ENCODE peak calls at places on chromosomes 16 and 17, in five cellular contexts. D is NCI-H2081, C is LHCN-M2, Y is RPMI8226, J is left colon. T is an unnamed sample.

GRCh38 chr16:5438591-5438990 is 341.0 kb upstream of the EEF2KMT start:
- DNase-seq in D (no peak), C (no peak), Y (no peak), J (no peak), T (no peak)

GRCh38 chr17:32870027-32870670 is 6.8 kb downstream of the MYO1D start:
- DNase-seq in D (no peak), C (peak), Y (no peak), J (no peak), T (no peak)

GRCh38 chr17:59074494-59074893 is 32.2 kb downstream of the TRIM37 start:
- DNase-seq in D (no peak), C (peak), Y (no peak), J (no peak), T (no peak)

GRCh38 chr17:80631142-80632045 is 86.8 kb downstream of the RPTOR start:
- DNase-seq in D (no peak), C (no peak), Y (no peak), J (no peak), T (no peak)

GRCh38 chr17:48830840-48831548 is at the start of gene CALCOCO2:
- DNase-seq in D (peak), C (peak), Y (peak), J (peak), T (peak)

GRCh38 chr16:87169509-87169985 is 147.6 kb downstream of the C16orf95 start:
- DNase-seq in D (no peak), C (no peak), Y (no peak), J (no peak), T (no peak)

GRCh38 chr16:70252355-70252988 is 732 bp upstream of the EXOSC6 start:
- DNase-seq in D (no peak), C (peak), Y (no peak), J (no peak), T (no peak)

GRCh38 chr16:46801428-46802049 is 29.4 kb downstream of the C16orf87 start:
- DNase-seq in D (peak), C (peak), Y (no peak), J (no peak), T (no peak)

GRCh38 chr17:39960406-39961053 is 2.3 kb upstream of the GSDMA start:
- DNase-seq in D (no peak), C (no peak), Y (no peak), J (peak), T (no peak)

GRCh38 chr17:8828517-8828875 is 29.3 kb upstream of the MFSD6L start:
- DNase-seq in D (no peak), C (no peak), Y (no peak), J (no peak), T (no peak)

GRCh38 chr16:70708381-70709253 is 22.8 kb upstream of the MTSS2 start:
- DNase-seq in D (no peak), C (no peak), Y (no peak), J (no peak), T (no peak)

GRCh38 chr17:49277638-49278037 is 47.1 kb upstream of the PHOSPHO1 start:
- DNase-seq in D (no peak), C (no peak), Y (no peak), J (no peak), T (no peak)

GRCh38 chr16:57530531-57531252 is 5.7 kb downstream of the CCDC102A start:
- DNase-seq in D (no peak), C (no peak), Y (no peak), J (no peak), T (no peak)

GRCh38 chr17:35947156-35947585 is 3.7 kb upstream of the LYZL6 start:
- DNase-seq in D (peak), C (peak), Y (peak), J (peak), T (peak)

GRCh38 chr16:73172621-73173312 is 124.8 kb upstream of the ZFHX3 start:
- DNase-seq in D (peak), C (peak), Y (peak), J (peak), T (no peak)

GRCh38 chr16:11229432-11229831 is 26.6 kb downstream of the SOCS1 start:
- DNase-seq in D (no peak), C (no peak), Y (no peak), J (no peak), T (no peak)

GRCh38 chr17:74478369-74479100 is 12.1 kb downstream of the CD300A start:
- DNase-seq in D (no peak), C (no peak), Y (peak), J (no peak), T (no peak)

GRCh38 chr17:5745091-5745820 is 160.9 kb upstream of the NLRP1 start:
- DNase-seq in D (no peak), C (no peak), Y (no peak), J (no peak), T (no peak)

GRCh38 chr17:72594248-72594647 is 473.4 kb downstream of the SOX9 start:
- DNase-seq in D (no peak), C (no peak), Y (no peak), J (no peak), T (no peak)

GRCh38 chr16:2178321-2179106 is 17.9 kb downstream of the CASKIN1 start:
- DNase-seq in D (no peak), C (no peak), Y (no peak), J (no peak), T (no peak)

GRCh38 chr16:52068447-52069074 is 478.4 kb downstream of the TOX3 start:
- DNase-seq in D (peak), C (peak), Y (peak), J (peak), T (no peak)

GRCh38 chr17:35162755-35163154 is 15.1 kb downstream of the UNC45B start:
- DNase-seq in D (no peak), C (no peak), Y (no peak), J (no peak), T (no peak)